ENCODE peak calls at places on chromosomes 12 and 14, in ten cellular contexts. T is A549, L is transverse colon, U is adrenal gland, P is esophagus muscularis mucosa, G is body of pancreas, O is stomach, I is HCT116, Q is heart left ventricle, H is H1. D is an unnamed sample.

GRCh38 chr14:99462211-99462610 is 18.4 kb downstream of the SETD3 start:
- DNase-seq in I (no peak), G (no peak), Q (no peak), O (no peak), T (no peak), P (no peak), H (peak), U (no peak), L (no peak), D (no peak)

GRCh38 chr14:22641851-22642250 is 2.3 kb downstream of the OR6J1 start:
- DNase-seq in L (peak), P (no peak), H (no peak), G (no peak), O (no peak), I (no peak), Q (no peak), T (peak), U (no peak), D (no peak)

GRCh38 chr12:68043446-68043845 is 54.2 kb downstream of the IFNG-AS1 start:
- DNase-seq in T (no peak), P (no peak), O (no peak), I (no peak), Q (no peak), G (no peak), L (no peak), U (no peak), H (no peak), D (no peak)

GRCh38 chr12:31233061-31233730 is 92.8 kb downstream of the SINHCAF start:
- DNase-seq in O (no peak), L (no peak), U (no peak), T (no peak), H (no peak), P (peak), Q (no peak), G (no peak), I (no peak), D (no peak)

GRCh38 chr14:95555053-95555452 is 20.2 kb downstream of the GLRX5 start:
- DNase-seq in G (no peak), T (no peak), P (no peak), H (no peak), I (no peak), Q (no peak), U (no peak), L (no peak), O (no peak), D (no peak)

GRCh38 chr12:46244273-46244672 is 24.6 kb downstream of the SLC38A1 start:
- DNase-seq in P (no peak), H (no peak), G (no peak), Q (no peak), O (no peak), I (no peak), L (no peak), T (no peak), U (no peak), D (no peak)

GRCh38 chr12:101857043-101857558 is 20.3 kb upstream of the DRAM1 start:
- DNase-seq in H (no peak), U (no peak), Q (no peak), P (no peak), T (peak), O (no peak), L (no peak), G (no peak), I (no peak), D (no peak)

GRCh38 chr12:79019672-79020071 is 155.1 kb downstream of the SYT1 start:
- DNase-seq in H (no peak), Q (no peak), I (no peak), P (no peak), U (no peak), T (no peak), G (no peak), O (no peak), L (no peak), D (no peak)

GRCh38 chr12:45304514-45305178 is 88.8 kb downstream of the ANO6 start:
- DNase-seq in G (no peak), T (no peak), Q (no peak), P (no peak), O (no peak), U (no peak), I (no peak), L (no peak), H (no peak), D (no peak)

GRCh38 chr14:88030079-88030478 is 25.1 kb downstream of the GPR65 start:
- DNase-seq in G (no peak), L (no peak), U (no peak), O (no peak), Q (no peak), T (no peak), H (no peak), P (no peak), I (no peak), D (no peak)

GRCh38 chr12:114320101-114320500 is 85.8 kb downstream of the TBX5 start:
- DNase-seq in O (no peak), L (no peak), U (no peak), P (no peak), Q (no peak), T (no peak), I (no peak), G (no peak), H (no peak), D (no peak)

GRCh38 chr12:62319058-62319457 is 58.9 kb downstream of the USP15 start:
- DNase-seq in Q (no peak), T (no peak), L (no peak), G (no peak), O (no peak), I (no peak), U (no peak), P (no peak), H (no peak), D (no peak)
- TF ChIP-seq POLR2A in Q (no peak), T (no peak), L (no peak), G (no peak), O (no peak), I (no peak), U (no peak), P (no peak), H (no peak), D (no peak)

GRCh38 chr14:56992332-56992820 is 182.1 kb upstream of the OTX2 start:
- DNase-seq in H (no peak), G (no peak), O (no peak), T (no peak), P (peak), L (no peak), U (no peak), Q (no peak), I (no peak), D (no peak)
- TF ChIP-seq CTCF in H (no peak), G (no peak), O (no peak), T (no peak), P (no peak), L (no peak), U (no peak), Q (no peak), I (no peak), D (no peak)

GRCh38 chr14:24080142-24080530 is 8.8 kb downstream of the CPNE6 start:
- DNase-seq in G (no peak), T (no peak), O (no peak), I (no peak), L (no peak), U (no peak), H (no peak), Q (no peak), P (no peak), D (no peak)
- H3K27ac ChIP-seq in G (peak), T (peak), O (no peak), I (peak), L (no peak), U (no peak), H (no peak), Q (no peak), P (no peak), D (peak)

DNA sequence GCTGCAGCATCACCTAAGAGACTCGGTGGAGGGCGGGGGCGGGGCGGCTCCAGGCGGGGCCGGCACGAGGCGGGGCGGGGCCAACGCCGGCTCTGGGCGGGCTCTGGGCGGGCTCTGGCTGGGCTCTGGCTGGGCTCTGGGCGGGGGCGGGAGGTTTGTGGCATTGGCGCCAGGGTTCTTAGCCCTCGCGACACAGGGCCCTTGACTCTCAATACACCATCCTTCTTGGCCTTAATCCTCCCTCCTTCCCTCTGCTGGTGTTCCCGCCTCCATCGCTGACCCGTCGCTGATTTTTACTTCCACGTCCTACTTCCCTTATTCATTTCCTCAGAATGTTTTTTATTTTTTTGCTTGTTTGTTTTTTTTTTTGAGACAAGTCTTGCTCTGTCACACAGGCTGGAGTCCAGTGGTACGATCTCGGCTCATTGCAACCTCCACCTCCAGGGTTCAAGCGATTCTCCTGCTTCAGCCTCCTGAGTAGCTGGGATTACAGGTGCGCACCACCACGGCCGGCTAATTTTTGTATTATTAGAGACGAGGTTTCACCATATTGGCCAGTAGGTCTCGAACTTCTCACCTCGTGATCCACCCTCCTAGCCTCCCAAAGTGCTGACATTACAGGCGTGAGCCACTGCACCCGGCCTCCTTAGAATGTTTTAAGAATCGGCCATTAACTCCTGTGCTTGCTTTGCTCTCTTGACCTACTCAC is at the start of gene BLTP3B:
- DNase-seq in Q (peak), P (peak), O (peak), L (peak), G (peak), I (peak), H (peak), T (peak), U (peak), D (peak)
- TF ChIP-seq POLR2A in Q (no peak), P (no peak), O (no peak), L (no peak), G (no peak), I (peak), H (no peak), T (no peak), U (no peak), D (no peak)

DNA sequence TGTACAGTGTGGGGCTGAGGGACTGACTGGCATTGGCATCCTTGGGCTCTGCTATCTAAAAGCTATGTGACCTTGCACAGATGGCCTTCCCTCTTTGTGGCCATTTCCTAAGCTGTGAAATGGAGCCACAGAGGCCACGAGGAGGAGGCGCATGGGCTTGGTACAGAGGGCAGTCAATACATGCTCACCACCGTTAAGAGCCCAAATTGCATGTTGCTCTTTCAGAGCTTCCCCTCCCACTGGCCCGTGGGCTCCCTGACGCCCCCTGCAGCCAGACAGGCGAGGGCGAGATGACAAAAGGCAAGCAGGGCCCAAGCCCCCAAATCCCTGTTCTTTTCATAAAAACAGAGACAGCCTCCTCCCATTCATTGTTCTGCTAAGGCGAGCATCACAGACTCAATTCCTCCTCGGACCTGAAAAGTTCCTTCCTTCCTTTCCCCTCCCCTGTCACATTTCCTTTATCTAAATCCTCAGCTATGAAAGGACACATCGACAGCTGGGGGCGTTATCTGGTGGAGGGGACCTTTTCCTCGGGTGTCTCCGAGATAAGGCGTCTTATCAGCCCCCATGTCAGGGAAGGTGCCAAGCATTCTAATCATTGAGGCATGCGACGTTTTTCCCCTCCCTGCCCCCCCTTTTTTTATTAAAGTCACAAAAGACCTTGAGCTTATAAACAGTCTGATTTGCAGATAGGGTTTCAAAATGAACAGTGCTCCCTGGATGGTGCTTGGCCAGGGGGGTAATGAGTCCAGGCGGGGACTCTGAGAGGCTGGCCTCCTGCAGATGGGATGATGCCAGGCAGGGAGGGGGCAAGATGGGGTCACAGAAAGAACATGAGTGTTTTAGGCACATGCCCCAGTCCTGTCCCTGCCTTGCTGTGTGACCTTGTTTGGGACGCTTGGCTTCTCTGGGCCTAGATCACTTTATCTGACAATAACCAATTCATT is 26.4 kb downstream of the FAM222A start:
- DNase-seq in U (peak), I (no peak), L (no peak), O (peak), T (no peak), Q (peak), H (peak), P (no peak), G (peak), D (peak)
- TF ChIP-seq CTCF in U (peak), I (peak), L (no peak), O (no peak), T (no peak), Q (peak), H (peak), P (no peak), G (no peak), D (no peak)

GRCh38 chr14:54593860-54594259 is 26.9 kb downstream of the SAMD4A start:
- DNase-seq in H (no peak), U (no peak), P (no peak), O (no peak), I (no peak), Q (no peak), L (no peak), T (no peak), G (no peak), D (no peak)

GRCh38 chr14:54597795-54598443 is 31.0 kb downstream of the SAMD4A start:
- DNase-seq in I (no peak), T (no peak), H (no peak), L (no peak), Q (no peak), P (no peak), U (no peak), G (no peak), O (no peak), D (no peak)

GRCh38 chr14:54591461-54592245 is 24.7 kb downstream of the SAMD4A start:
- DNase-seq in P (no peak), H (no peak), O (no peak), I (no peak), L (no peak), U (no peak), T (no peak), Q (no peak), G (no peak), D (no peak)

GRCh38 chr14:54590481-54590880 is 23.6 kb downstream of the SAMD4A start:
- DNase-seq in I (no peak), U (no peak), P (no peak), G (no peak), Q (no peak), O (no peak), L (no peak), H (no peak), T (no peak), D (no peak)

GRCh38 chr14:54594531-54594930 is 27.6 kb downstream of the SAMD4A start:
- DNase-seq in L (no peak), G (no peak), T (no peak), U (no peak), O (no peak), I (no peak), H (no peak), P (no peak), Q (no peak), D (no peak)
- H3K27ac ChIP-seq in L (no peak), G (no peak), T (no peak), U (no peak), O (no peak), I (no peak), H (no peak), P (no peak), Q (no peak), D (no peak)

DNA sequence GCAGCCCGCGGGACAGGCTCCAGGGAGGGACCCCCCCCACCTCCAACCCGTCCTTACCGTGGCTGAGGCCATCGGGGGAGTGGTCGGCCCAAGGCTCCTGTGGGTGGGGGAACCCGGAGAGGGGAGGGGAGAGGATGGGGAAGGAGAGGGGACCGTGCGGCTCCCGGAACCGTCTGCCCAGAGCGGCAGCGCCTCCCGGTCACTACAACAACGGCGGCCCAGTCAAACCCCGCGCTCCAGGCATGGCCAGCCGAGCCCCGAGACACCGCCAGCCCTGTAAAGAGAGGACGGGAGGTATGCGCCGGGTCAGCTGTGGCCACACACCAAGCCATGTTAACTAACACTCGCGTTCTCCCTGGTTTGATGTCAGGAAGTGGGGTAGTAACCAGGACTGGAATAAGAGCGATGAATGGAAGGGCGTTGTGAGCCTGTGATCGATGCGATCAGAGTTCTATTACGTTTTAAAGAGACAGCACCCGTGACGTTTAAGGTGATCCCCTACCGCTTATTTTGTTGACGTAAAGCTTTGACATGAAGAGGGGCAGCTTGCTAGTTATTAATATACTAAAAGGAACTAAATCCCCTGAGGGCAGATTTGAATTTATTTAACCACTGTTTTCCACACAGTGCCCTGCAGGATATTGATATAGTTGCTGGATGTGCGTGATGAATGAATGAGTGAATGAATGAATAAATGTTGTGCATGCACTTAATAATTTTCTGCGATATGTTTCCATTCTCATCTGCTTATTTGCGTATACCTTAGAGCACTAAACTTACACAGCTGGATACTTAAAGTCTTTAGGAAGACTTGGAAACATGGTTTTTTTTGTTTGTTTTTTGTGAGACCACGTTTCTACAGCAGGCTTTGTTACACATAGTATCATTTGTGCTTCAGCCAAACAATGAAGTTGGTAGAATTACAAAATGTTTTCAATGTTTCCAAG is at the start of gene POC1B:
- DNase-seq in U (peak), G (peak), L (peak), I (peak), P (peak), T (peak), H (peak), O (peak), Q (peak), D (peak)
- TF ChIP-seq POLR2A in U (peak), G (peak), L (peak), I (no peak), P (peak), T (peak), H (no peak), O (peak), Q (no peak), D (peak)

GRCh38 chr14:104938960-104939359 is 14.3 kb downstream of the PLD4 start:
- DNase-seq in U (no peak), G (no peak), T (no peak), O (no peak), P (no peak), I (no peak), L (no peak), H (no peak), Q (no peak), D (no peak)

GRCh38 chr14:104939666-104940410 is 15.2 kb downstream of the PLD4 start:
- DNase-seq in P (no peak), T (no peak), Q (no peak), G (no peak), U (no peak), H (no peak), O (no peak), L (no peak), I (no peak), D (peak)

GRCh38 chr14:104942586-104942985 is 17.9 kb downstream of the PLD4 start:
- DNase-seq in U (no peak), P (no peak), O (no peak), L (no peak), I (no peak), G (no peak), H (no peak), T (no peak), Q (no peak), D (no peak)

GRCh38 chr14:104941508-104942365 is 17.1 kb downstream of the PLD4 start:
- DNase-seq in H (no peak), Q (no peak), T (no peak), O (no peak), I (no peak), G (no peak), P (no peak), L (no peak), U (no peak), D (no peak)

GRCh38 chr14:104940526-104941150 is 16.0 kb downstream of the PLD4 start:
- DNase-seq in U (no peak), I (no peak), H (no peak), P (no peak), Q (no peak), L (no peak), G (no peak), O (no peak), T (no peak), D (no peak)
- TF ChIP-seq CTCF in U (no peak), I (no peak), H (peak), P (no peak), Q (no peak), L (no peak), G (no peak), O (no peak), T (no peak), D (no peak)